ENCODE peak calls at places on chromosomes 5 and 9, in four cellular contexts. V is PC-9, M is T-helper 1 cell, Z is Caco-2. S is an unnamed sample.

GRCh38 chr5:37738057-37738691 is 101.7 kb downstream of the GDNF start:
- DNase-seq in V (peak; percentile 58), M (no peak), Z (no peak), S (no peak)

GRCh38 chr5:137630216-137630971 is 105.5 kb downstream of the KLHL3 start:
- DNase-seq in V (no peak), M (no peak), Z (no peak), S (no peak)

GRCh38 chr5:34685485-34686197 is 29.5 kb downstream of the RAI14 start:
- DNase-seq in V (no peak), M (no peak), Z (no peak), S (no peak)

GRCh38 chr5:125394661-125395280 is 648.3 kb upstream of the ZNF608 start:
- DNase-seq in V (no peak), M (no peak), Z (no peak), S (no peak)

GRCh38 chr9:125343518-125344284 is 82.1 kb downstream of the GAPVD1 start:
- DNase-seq in V (no peak), M (no peak), Z (no peak), S (peak; percentile 85)

GRCh38 chr5:148645527-148645926 is 8.8 kb downstream of the HTR4 start:
- DNase-seq in V (no peak), M (no peak), Z (no peak), S (no peak)

GRCh38 chr9:120909904-120910303 is 16.7 kb downstream of the TRAF1 start:
- DNase-seq in V (peak; percentile 32), M (no peak), Z (no peak), S (no peak)

GRCh38 chr9:92404437-92404836 is at the start of gene OGN:
- DNase-seq in V (no peak), M (no peak), Z (no peak), S (no peak)

GRCh38 chr9:20835364-20836286 is 151.6 kb downstream of the FOCAD start:
- DNase-seq in V (peak; percentile 2), M (no peak), Z (no peak), S (peak; percentile 20)

S was measured in NCI-H146.